ENCODE peak calls at places on chromosomes 5 and 9, in six cellular contexts. X, B, H, R, O and V are unnamed samples. For H3K4me1 and H3K27me3, the result is how much of the 10 kb centered on the place peaks cover.

GRCh38 chr9:126681336-126681735 is 67.6 kb downstream of the LMX1B start:
- DNase-seq in B (no peak), O (no peak), X (no peak), R (no peak), H (no peak), V (no peak)

GRCh38 chr5:119363271-119363670 is 7.5 kb downstream of the TNFAIP8 start:
- DNase-seq in B (no peak), R (no peak), X (no peak), H (no peak), O (no peak), V (no peak)

GRCh38 chr9:108356806-108357205 is 499.0 kb downstream of the ACTL7B start:
- DNase-seq in H (no peak), X (no peak), R (no peak), O (no peak), B (no peak), V (no peak)

GRCh38 chr5:152546493-152546892 is 141.4 kb upstream of the NMUR2 start:
- DNase-seq in X (no peak), H (no peak), B (no peak), R (no peak), O (no peak), V (no peak)

GRCh38 chr9:81391457-81391825 is 297.9 kb downstream of the TLE1 start:
- DNase-seq in O (no peak), X (no peak), R (no peak), H (no peak), B (no peak), V (no peak)

GRCh38 chr9:137205126-137206069 is at the start of the genes NDOR1 and TMEM203:
- DNase-seq in H (peak), O (peak), X (peak), R (peak), B (peak), V (peak)

GRCh38 chr9:75880556-75880955 is 9.9 kb upstream of the PCSK5 start:
- DNase-seq in R (no peak), B (no peak), H (no peak), X (no peak), O (no peak), V (no peak)

GRCh38 chr5:150138551-150139265 is 16.9 kb downstream of the PDGFRB start:
- DNase-seq in B (peak), H (peak), R (no peak), X (peak), O (no peak), V (no peak)

GRCh38 chr9:22158983-22159382 is 149.9 kb upstream of the CDKN2B start:
- DNase-seq in O (no peak), H (no peak), X (peak), R (no peak), B (peak), V (no peak)

GRCh38 chr9:108671156-108671555 is 184.6 kb downstream of the ACTL7B start:
- DNase-seq in X (no peak), H (no peak), O (no peak), B (no peak), R (no peak), V (no peak)

GRCh38 chr5:155983954-155984353 is 343.0 kb upstream of the SGCD start:
- DNase-seq in O (no peak), X (no peak), R (no peak), H (no peak), B (peak), V (no peak)

GRCh38 chr9:79357620-79358019 is 214.1 kb upstream of the TLE4 start:
- DNase-seq in H (no peak), R (no peak), O (no peak), X (peak), B (no peak), V (no peak)

GRCh38 chr9:137582286-137582860 is 3.6 kb upstream of the DPH7 start:
- DNase-seq in O (no peak), H (no peak), X (no peak), B (no peak), R (peak), V (no peak)

DNA sequence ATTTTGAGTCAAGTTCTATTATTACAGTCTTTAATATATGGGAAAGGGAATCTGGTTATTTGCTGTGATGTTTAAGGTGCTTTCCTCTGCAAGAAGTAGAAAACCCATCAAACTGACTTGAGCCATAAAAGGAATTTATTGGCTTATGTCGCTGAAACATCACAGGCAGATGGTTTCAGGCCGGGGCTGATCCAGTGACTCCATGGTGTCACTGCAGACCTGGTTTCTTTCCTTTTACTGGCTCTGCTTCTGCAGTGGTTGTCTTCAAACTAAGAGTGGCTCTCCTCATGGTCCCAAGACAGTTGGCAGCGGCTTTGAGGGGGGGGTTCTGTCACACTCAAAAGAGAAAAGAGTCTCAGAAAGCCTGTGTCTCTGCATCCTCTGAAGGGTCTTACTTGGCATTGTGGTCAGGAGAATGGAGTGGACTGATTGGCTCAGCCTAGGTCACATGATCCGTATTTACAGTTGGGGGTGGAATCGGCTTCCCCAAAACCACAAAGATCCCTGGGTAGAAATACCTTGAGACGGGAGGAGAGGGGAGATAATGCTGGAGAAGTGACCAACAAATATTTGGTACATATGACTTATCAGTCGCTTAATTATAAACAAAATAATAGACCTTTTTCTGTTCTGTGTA is 106.3 kb downstream of the DAPK1 start:
- DNase-seq in O (no peak), R (no peak), H (no peak), X (no peak), B (no peak), V (no peak)
- H3K4me1 ChIP-seq in O (under half), R (under half), H (half or more), X (under half), B (under half), V (under half)

GRCh38 chr9:962023-962422 is 14.4 kb upstream of the DMRT3 start:
- DNase-seq in R (no peak), X (no peak), O (no peak), B (no peak), H (no peak), V (no peak)
- H3K27me3 ChIP-seq in R (under half), X (under half), O (under half), B (under half), H (under half), V (under half)

GRCh38 chr5:172140120-172140519 is 47.9 kb downstream of the STK10 start:
- DNase-seq in X (no peak), O (peak), B (no peak), H (no peak), R (no peak), V (no peak)
- H3K4me1 ChIP-seq in X (under half), O (half or more), B (under half), H (under half), R (under half), V (under half)

DNA sequence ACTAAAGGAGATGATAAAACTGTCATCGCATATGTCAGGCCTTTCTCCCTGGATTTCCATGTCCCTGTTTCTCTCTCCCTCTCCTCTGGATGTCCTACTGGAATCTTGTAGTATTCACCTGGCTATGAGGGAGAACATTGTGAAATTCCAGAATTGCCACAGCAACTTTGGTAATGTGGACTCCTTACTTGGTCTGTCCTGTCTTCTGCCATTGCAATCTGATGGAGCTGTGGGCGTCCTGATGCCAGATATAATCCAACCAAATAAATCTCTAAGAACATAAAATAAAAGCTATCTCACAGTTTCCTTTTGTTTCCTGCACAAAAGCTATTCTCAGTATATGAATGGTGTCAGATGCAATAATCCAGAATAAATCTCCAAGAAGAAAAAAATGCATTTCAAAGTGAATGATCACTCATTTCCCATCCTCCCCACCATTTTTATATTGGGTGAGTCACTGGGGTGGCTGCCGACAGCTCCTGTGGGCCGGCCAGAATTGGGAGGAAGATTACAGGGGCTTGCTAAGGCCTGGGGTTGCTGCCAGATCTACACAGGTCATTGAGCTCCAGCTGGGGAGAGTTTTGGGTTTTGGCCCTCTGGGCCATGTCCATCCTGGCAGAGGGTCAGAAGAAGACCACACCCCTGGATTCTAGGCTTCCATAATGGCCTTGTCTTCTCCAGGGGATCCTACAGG is 160.7 kb upstream of the PITX1 start:
- DNase-seq in B (peak), X (no peak), R (no peak), H (no peak), O (no peak), V (no peak)
- H3K27me3 ChIP-seq in B (under half), X (under half), R (under half), H (under half), O (under half), V (under half)

GRCh38 chr5:140466981-140467742 is 65.5 kb downstream of the ANKHD1 start:
- DNase-seq in H (no peak), X (no peak), R (no peak), O (no peak), B (no peak), V (no peak)
- H3K4me1 ChIP-seq in H (under half), X (under half), R (under half), O (under half), B (under half), V (under half)

GRCh38 chr5:170348069-170348702 is 41.0 kb downstream of the KCNMB1 start:
- DNase-seq in X (no peak), R (no peak), B (no peak), H (no peak), O (no peak), V (no peak)
- H3K27me3 ChIP-seq in X (under half), R (under half), B (under half), H (under half), O (under half), V (under half)

DNA sequence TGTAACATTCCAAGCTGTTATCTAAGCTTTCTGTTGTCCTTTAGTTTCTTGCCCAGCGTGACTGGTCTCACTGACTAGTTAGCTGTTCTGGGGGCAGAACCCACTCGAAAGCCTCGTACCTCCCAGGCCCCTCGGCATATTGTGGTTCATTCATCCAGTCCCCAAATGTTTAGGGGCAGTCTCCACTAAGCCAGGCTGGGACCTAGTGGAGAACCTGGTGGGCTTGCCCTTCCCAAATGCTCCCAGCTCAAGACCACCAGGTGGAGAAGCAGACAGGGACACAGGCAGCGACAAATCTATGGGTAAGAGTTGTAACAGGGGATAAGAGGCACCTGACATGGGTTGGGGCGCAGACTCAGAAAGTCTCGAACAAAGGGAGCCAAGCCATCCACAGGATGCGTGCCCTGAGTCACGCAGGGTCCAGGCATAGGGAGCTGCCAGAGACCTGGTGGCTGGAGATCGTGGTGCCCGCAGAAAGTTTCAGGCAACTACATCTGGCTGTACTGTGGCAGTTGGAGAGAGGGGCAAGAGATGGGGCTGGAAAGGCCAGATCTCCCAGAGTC is 851 bp upstream of the EEIG1 start:
- DNase-seq in B (no peak), R (no peak), O (no peak), H (no peak), X (no peak), V (no peak)
- H3K4me1 ChIP-seq in B (under half), R (under half), O (under half), H (under half), X (under half), V (under half)

DNA sequence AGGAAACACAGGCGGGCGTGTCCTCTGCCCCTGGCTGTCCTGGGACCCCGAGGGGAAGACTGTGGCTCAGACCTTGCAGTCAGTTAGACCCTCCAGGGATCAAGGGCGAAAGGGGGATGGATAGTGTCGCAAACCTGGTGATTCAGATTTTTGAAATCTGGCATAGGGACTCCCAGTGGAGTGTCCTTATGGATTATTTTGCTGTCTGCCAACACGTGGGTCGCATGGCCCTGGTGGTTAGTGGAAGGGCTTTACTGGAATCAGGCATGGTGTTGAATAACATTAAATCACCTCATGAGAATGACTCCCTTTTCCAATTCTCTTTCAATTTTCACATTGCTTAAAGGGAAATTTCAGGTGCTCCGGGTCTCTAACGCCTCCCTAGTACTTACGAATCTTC is 35.0 kb upstream of the NTNG2 start:
- DNase-seq in X (no peak), O (no peak), H (no peak), R (no peak), B (no peak), V (no peak)
- H3K27me3 ChIP-seq in X (under half), O (under half), H (half or more), R (under half), B (half or more), V (under half)